ENCODE peak calls at places on chromosomes 7 and 10, in six cellular contexts. J, T, M, Y, K and X are unnamed samples.

GRCh38 chr7:120833551-120833950 is 24.4 kb downstream of the TSPAN12 start:
- DNase-seq in K (no peak), J (no peak), T (no peak), M (no peak), Y (no peak), X (no peak)

GRCh38 chr7:45924283-45924682 is 3.2 kb upstream of the IGFBP3 start:
- DNase-seq in M (no peak), K (no peak), Y (no peak), J (peak), T (no peak), X (no peak)

GRCh38 chr10:102868976-102869289 is 337 bp upstream of the AS3MT start:
- DNase-seq in K (no peak), J (no peak), Y (no peak), T (no peak), M (no peak), X (no peak)

GRCh38 chr10:88209837-88210552 is 346.6 kb downstream of the PTEN start:
- DNase-seq in M (no peak), K (no peak), T (no peak), J (peak), Y (no peak), X (no peak)

GRCh38 chr10:103067951-103068350 is 125.1 kb downstream of the NT5C2 start:
- DNase-seq in M (no peak), J (no peak), K (no peak), T (no peak), Y (no peak), X (no peak)

GRCh38 chr7:35754741-35755140 is 46.1 kb upstream of the SEPTIN7 start:
- DNase-seq in K (no peak), M (no peak), T (no peak), Y (no peak), J (no peak), X (no peak)

GRCh38 chr7:102146989-102147388 is 139.7 kb upstream of the SH2B2 start:
- DNase-seq in T (no peak), J (no peak), K (no peak), Y (peak), M (no peak), X (no peak)

GRCh38 chr7:150737265-150738055 is at the start of gene GIMAP5:
- DNase-seq in J (no peak), Y (peak), T (peak), K (no peak), M (no peak), X (no peak)

GRCh38 chr7:45107356-45107755 is 4.1 kb downstream of the TBRG4 start:
- DNase-seq in Y (no peak), K (no peak), J (no peak), T (no peak), M (no peak), X (no peak)

GRCh38 chr7:43799605-43800004 is 41.1 kb downstream of the BLVRA start:
- DNase-seq in J (no peak), K (no peak), Y (no peak), M (no peak), T (peak), X (no peak)

GRCh38 chr7:39405591-39405990 is 160.6 kb upstream of the YAE1 start:
- DNase-seq in J (no peak), K (no peak), M (no peak), Y (no peak), T (no peak), X (no peak)

GRCh38 chr7:26662646-26663045 is 201.7 kb downstream of the SKAP2 start:
- DNase-seq in K (no peak), M (no peak), T (no peak), J (no peak), Y (no peak), X (no peak)

GRCh38 chr10:85916999-85917573 is 449.5 kb downstream of the GRID1 start:
- DNase-seq in M (no peak), Y (peak), J (no peak), T (no peak), K (no peak), X (no peak)

GRCh38 chr10:77710759-77711682 is 73.4 kb upstream of the KCNMA1 start:
- DNase-seq in J (no peak), T (peak), Y (peak), M (peak), K (peak), X (peak)

GRCh38 chr7:55569797-55570196 is 2.5 kb downstream of the VOPP1 start:
- DNase-seq in J (no peak), K (peak), T (no peak), M (no peak), Y (no peak), X (no peak)

GRCh38 chr7:466465-467191 is 53.0 kb downstream of the PDGFA start:
- DNase-seq in T (no peak), J (no peak), Y (no peak), K (no peak), M (peak), X (peak)

GRCh38 chr10:29881336-29881751 is 178.0 kb downstream of the JCAD start:
- DNase-seq in J (no peak), K (no peak), M (no peak), T (no peak), Y (peak), X (no peak)

GRCh38 chr7:44448922-44449321 is 41.5 kb downstream of the NUDCD3 start:
- DNase-seq in M (no peak), Y (no peak), J (no peak), K (no peak), T (no peak), X (no peak)